ENCODE peak calls at places on chromosomes 7 and 10, in four cellular contexts. O is activated CD8-positive, alpha-beta memory T cell treated with anti-CD3 and anti-CD28 coated beads, Interleukin-2, amount 50 U/mL, for 4 hours; E is GM12878; A is non-pigmented ciliary epithelial cell. B is an unnamed sample.
A peak's percentile ranks its signal among the peaks of the same experiment; 100 is the strongest.

GRCh38 chr7:49631071-49631826 is 142.2 kb upstream of the VWC2 start:
- DNase-seq in A (no peak), E (no peak), O (no peak), B (no peak)

GRCh38 chr10:32327364-32327691 is 19.6 kb downstream of the EPC1 start:
- DNase-seq in A (no peak), E (no peak), O (no peak), B (no peak)

GRCh38 chr10:22433875-22434274 is 88.6 kb downstream of the SPAG6 start:
- DNase-seq in E (no peak), O (no peak), A (peak; percentile 89), B (peak; percentile 94)

GRCh38 chr10:101097881-101098280 is 33.2 kb upstream of the TLX1 start:
- DNase-seq in E (no peak), A (no peak), O (no peak), B (no peak)

GRCh38 chr10:92573798-92574544 is at the start of gene IDE:
- DNase-seq in E (peak; percentile 45), A (peak; percentile 41), O (peak; percentile 76), B (peak; percentile 73)

GRCh38 chr10:106582291-106582690 is 582.2 kb downstream of the SORCS1 start:
- DNase-seq in A (no peak), O (no peak), E (no peak), B (peak; percentile 79)

GRCh38 chr7:94374231-94374630 is 20.5 kb upstream of the COL1A2 start:
- DNase-seq in E (no peak), A (peak; percentile 84), O (no peak), B (peak; percentile 86)

GRCh38 chr7:36155811-36156361 is 2.8 kb downstream of the EEPD1 start:
- DNase-seq in A (no peak), E (no peak), O (no peak), B (no peak)

GRCh38 chr7:76011437-76011836 is 17.0 kb upstream of the TMEM120A start:
- DNase-seq in A (peak; percentile 48), O (no peak), E (no peak), B (no peak)

GRCh38 chr7:70640266-70640833 is 491.6 kb upstream of the GALNT17 start:
- DNase-seq in O (no peak), E (no peak), A (peak; percentile 44), B (no peak)

GRCh38 chr10:69359089-69360025 is 57.4 kb downstream of the TACR2 start:
- DNase-seq in A (no peak), O (peak; percentile 36), E (no peak), B (no peak)

GRCh38 chr7:22791204-22792158 is 31.2 kb downstream of the TOMM7 start:
- DNase-seq in E (no peak), A (no peak), O (no peak), B (peak; percentile 59)

GRCh38 chr10:16967866-16968721 is 150.9 kb upstream of the RSU1 start:
- DNase-seq in O (no peak), A (peak; percentile 88), E (no peak), B (peak; percentile 88)

GRCh38 chr7:100675581-100676350 is 2.2 kb downstream of the GNB2 start:
- DNase-seq in E (peak; percentile 34), A (peak; percentile 23), O (peak; percentile 82), B (peak; percentile 67)

GRCh38 chr7:33423646-33424020 is 294.3 kb downstream of the BBS9 start:
- DNase-seq in O (no peak), A (no peak), E (peak; percentile 24), B (peak; percentile 14)

GRCh38 chr10:90751107-90751997 is 106.5 kb downstream of the HTR7 start:
- DNase-seq in E (peak; percentile 27), A (no peak), O (peak; percentile 35), B (peak; percentile 59)

GRCh38 chr7:159015081-159015893 is 129.4 kb downstream of the VIPR2 start:
- DNase-seq in A (no peak), E (no peak), O (no peak), B (no peak)

GRCh38 chr10:3954615-3955014 is 169.6 kb upstream of the KLF6 start:
- DNase-seq in E (no peak), A (no peak), O (no peak), B (no peak)

GRCh38 chr10:124990671-124991625 is 49.0 kb downstream of the ZRANB1 start:
- DNase-seq in A (no peak), E (no peak), O (no peak), B (no peak)

GRCh38 chr10:5283305-5284158 is 81.2 kb upstream of the UCN3 start:
- DNase-seq in O (peak; percentile 26), A (no peak), E (no peak), B (peak; percentile 49)

GRCh38 chr7:93461350-93461749 is 113.2 kb downstream of the CALCR start:
- DNase-seq in O (no peak), A (no peak), E (no peak), B (peak; percentile 8)

GRCh38 chr7:1898628-1899185 is 228.6 kb downstream of the ELFN1 start:
- DNase-seq in A (no peak), O (no peak), E (no peak), B (no peak)

GRCh38 chr7:136134503-136134902 is 157.3 kb upstream of the MTPN start:
- DNase-seq in A (peak; percentile 5), O (no peak), E (no peak), B (peak; percentile 65)

GRCh38 chr7:98922392-98923107 is 44.2 kb downstream of the TRRAP start:
- DNase-seq in A (peak; percentile 27), E (no peak), O (no peak), B (no peak)

GRCh38 chr10:23343591-23344225 is 889 bp downstream of the C10orf67 start:
- DNase-seq in E (no peak), O (peak; percentile 58), A (no peak), B (no peak)